ENCODE peak calls at places on chromosomes 7 and 10, in seven cellular contexts. B, E, A, U, Y, T and J are unnamed samples.

GRCh38 chr10:130439796-130440195 is 303.6 kb downstream of the GLRX3 start:
- DNase-seq in B (no peak), E (no peak), A (no peak), U (no peak), Y (no peak), T (peak; percentile 61), J (no peak)

GRCh38 chr10:24277277-24277676 is 68.3 kb downstream of the KIAA1217 start:
- DNase-seq in B (no peak), E (no peak), A (no peak), U (no peak), Y (no peak), T (no peak), J (no peak)

GRCh38 chr10:31912898-31913847 is 15.5 kb downstream of the ARHGAP12 start:
- DNase-seq in B (no peak), E (no peak), A (no peak), U (peak; percentile 55), Y (peak; percentile 56), T (no peak), J (peak; percentile 46)

GRCh38 chr10:48612241-48612943 is 7.5 kb upstream of the ARHGAP22 start:
- DNase-seq in B (no peak), E (no peak), A (no peak), U (no peak), Y (peak; percentile 74), T (peak; percentile 59), J (peak; percentile 45)

GRCh38 chr10:26215534-26215922 is 1.0 kb upstream of the GAD2 start:
- DNase-seq in B (no peak), E (no peak), A (peak; percentile 6), U (no peak), Y (no peak), T (no peak), J (no peak)

GRCh38 chr10:4939224-4940072 is 23.8 kb upstream of the AKR1C1 start:
- DNase-seq in B (no peak), E (no peak), A (no peak), U (no peak), Y (peak; percentile 8), T (no peak), J (peak; percentile 58)

GRCh38 chr10:127908106-127908957 is 1.4 kb downstream of the PTPRE start:
- DNase-seq in B (no peak), E (no peak), A (no peak), U (peak; percentile 65), Y (peak; percentile 92), T (peak; percentile 75), J (no peak)

GRCh38 chr10:67141300-67141699 is 215.5 kb downstream of the LRRTM3 start:
- DNase-seq in B (no peak), E (no peak), A (no peak), U (no peak), Y (no peak), T (no peak), J (no peak)

GRCh38 chr7:24896031-24896433 is 83.9 kb downstream of the OSBPL3 start:
- DNase-seq in B (no peak), E (no peak), A (no peak), U (no peak), Y (no peak), T (no peak), J (no peak)

GRCh38 chr10:35331894-35332640 is 4.2 kb upstream of the CCNY start:
- DNase-seq in B (no peak), E (peak; percentile 66), A (peak; percentile 72), U (no peak), Y (peak; percentile 95), T (no peak), J (peak; percentile 93)

GRCh38 chr7:92279429-92280031 is 33.8 kb downstream of the ANKIB1 start:
- DNase-seq in B (no peak), E (no peak), A (no peak), U (no peak), Y (no peak), T (no peak), J (no peak)

GRCh38 chr10:121524138-121524817 is 74.0 kb downstream of the FGFR2 start:
- DNase-seq in B (no peak), E (no peak), A (peak; percentile 66), U (no peak), Y (no peak), T (peak; percentile 77), J (no peak)

GRCh38 chr10:505459-505858 is 184.0 kb downstream of the DIP2C start:
- DNase-seq in B (peak; percentile 10), E (no peak), A (no peak), U (peak; percentile 15), Y (no peak), T (no peak), J (no peak)

GRCh38 chr7:46123-46829 is 146.1 kb upstream of the FAM20C start:
- DNase-seq in B (peak; percentile 44), E (no peak), A (no peak), U (peak; percentile 30), Y (no peak), T (peak; percentile 53), J (no peak)

GRCh38 chr10:91219371-91220193 is 881 bp upstream of the PCGF5 start:
- DNase-seq in B (no peak), E (no peak), A (peak; percentile 46), U (no peak), Y (no peak), T (no peak), J (no peak)

GRCh38 chr7:116195451-116195850 is 14.9 kb upstream of the TES start:
- DNase-seq in B (no peak), E (no peak), A (no peak), U (no peak), Y (peak; percentile 73), T (no peak), J (peak; percentile 60)

GRCh38 chr10:44995914-44996633 is 4.6 kb upstream of the ZNF22 start:
- DNase-seq in B (peak; percentile 87), E (no peak), A (no peak), U (peak; percentile 81), Y (no peak), T (peak; percentile 91), J (peak; percentile 84)

GRCh38 chr7:35749548-35749947 is 51.3 kb upstream of the SEPTIN7 start:
- DNase-seq in B (peak; percentile 72), E (no peak), A (no peak), U (no peak), Y (no peak), T (no peak), J (peak; percentile 86)

GRCh38 chr7:3437467-3437866 is 136.4 kb downstream of the SDK1 start:
- DNase-seq in B (no peak), E (no peak), A (no peak), U (no peak), Y (no peak), T (no peak), J (no peak)

GRCh38 chr7:28328161-28328560 is 84.2 kb upstream of the CREB5 start:
- DNase-seq in B (no peak), E (no peak), A (no peak), U (no peak), Y (no peak), T (no peak), J (no peak)

GRCh38 chr10:132606536-132607316 is 69.1 kb downstream of the INPP5A start:
- DNase-seq in B (peak; percentile 89), E (no peak), A (no peak), U (peak; percentile 83), Y (peak; percentile 57), T (peak; percentile 79), J (no peak)

GRCh38 chr7:140904081-140904480 is 20.6 kb downstream of the BRAF start:
- DNase-seq in B (no peak), E (no peak), A (no peak), U (no peak), Y (no peak), T (no peak), J (no peak)

GRCh38 chr10:100057948-100058347 is 23.7 kb downstream of the CPN1 start:
- DNase-seq in B (no peak), E (no peak), A (no peak), U (no peak), Y (no peak), T (no peak), J (no peak)

GRCh38 chr10:112953760-112954159 is 3.7 kb downstream of the TCF7L2 start:
- DNase-seq in B (no peak), E (no peak), A (peak; percentile 20), U (no peak), Y (peak; percentile 72), T (peak; percentile 62), J (peak; percentile 79)

GRCh38 chr10:71211759-71212248 is 566 bp upstream of the UNC5B start:
- DNase-seq in B (no peak), E (no peak), A (no peak), U (no peak), Y (no peak), T (no peak), J (no peak)

GRCh38 chr10:71213761-71214440 is 1.5 kb downstream of the UNC5B start:
- DNase-seq in B (no peak), E (no peak), A (peak; percentile 56), U (no peak), Y (peak; percentile 91), T (peak; percentile 87), J (peak; percentile 89)

GRCh38 chr10:71213127-71213616 is 802 bp downstream of the UNC5B start:
- DNase-seq in B (no peak), E (no peak), A (peak; percentile 85), U (peak; percentile 72), Y (peak; percentile 90), T (peak; percentile 92), J (peak; percentile 78)

GRCh38 chr10:71211053-71211452 is 1.3 kb upstream of the UNC5B start:
- DNase-seq in B (no peak), E (no peak), A (no peak), U (no peak), Y (no peak), T (peak; percentile 68), J (no peak)

GRCh38 chr10:71212249-71213126 is at the start of gene UNC5B:
- DNase-seq in B (peak; percentile 97), E (peak; percentile 48), A (peak; percentile 96), U (peak; percentile 95), Y (peak; percentile 90), T (peak; percentile 97), J (peak; percentile 82)
- TF ChIP-seq CTCF in B (peak; percentile 19), E (peak; percentile 23), A (peak; percentile 42), U (peak; percentile 51), Y (peak; percentile 25), T (no peak), J (peak; percentile 40)

DNA sequence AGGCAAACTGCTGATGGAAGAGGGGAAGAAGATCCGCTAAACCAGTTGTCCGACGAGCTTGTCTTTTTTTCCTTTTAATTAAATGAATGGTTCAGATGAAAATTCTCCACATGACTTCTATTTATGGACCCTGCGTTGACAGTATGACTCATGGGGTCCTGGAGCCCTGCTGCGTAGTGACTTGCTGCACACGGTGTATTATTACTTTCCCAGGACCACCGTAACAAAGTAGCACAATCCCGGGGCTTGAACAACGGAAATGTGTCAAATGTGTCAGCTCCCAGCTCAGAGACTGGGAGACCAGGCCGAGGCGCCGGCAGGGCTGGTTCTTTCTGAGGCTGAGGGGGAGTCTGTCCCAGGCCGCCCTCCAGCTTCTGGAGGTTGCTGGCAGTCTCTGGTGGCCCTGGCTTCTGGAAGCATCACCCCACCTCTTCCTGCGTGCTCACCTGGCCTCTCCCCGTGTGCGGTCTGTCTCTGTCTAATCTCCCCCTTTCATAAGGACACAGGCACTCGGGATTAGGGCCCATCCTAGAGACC is 33.8 kb upstream of the MNX1 start:
- DNase-seq in B (no peak), E (no peak), A (no peak), U (no peak), Y (no peak), T (no peak), J (no peak)
- H3K4me3 ChIP-seq in B (no peak overlapping the region), E (no peak overlapping the region), A (no peak overlapping the region), U (no peak overlapping the region), Y (no peak overlapping the region), T (no peak overlapping the region), J (no peak overlapping the region)

GRCh38 chr10:124339951-124340760 is 78.6 kb downstream of the OAT start:
- DNase-seq in B (peak; percentile 84), E (peak; percentile 78), A (peak; percentile 31), U (no peak), Y (peak; percentile 38), T (peak; percentile 59), J (peak; percentile 32)
- TF ChIP-seq CTCF in B (no peak), E (no peak), A (no peak), U (no peak), Y (no peak), T (no peak), J (no peak)

GRCh38 chr7:56092789-56093531 is at the start of gene PHKG1:
- DNase-seq in B (peak; percentile 92), E (peak; percentile 50), A (no peak), U (peak; percentile 93), Y (peak; percentile 80), T (peak; percentile 94), J (peak; percentile 91)
- H3K4me3 ChIP-seq in B (no peak within 1 kb of the TSS), E (no peak within 1 kb of the TSS), A (no peak within 1 kb of the TSS), U (peak within 1 kb of the TSS; percentile 67), Y (no peak within 1 kb of the TSS), T (no peak within 1 kb of the TSS), J (peak within 1 kb of the TSS; percentile 2)